ENCODE peak calls at places on chromosome 4, in seven cellular contexts. L, N, T, Z, A, V and O are unnamed samples.

GRCh38 chr4:184924516-184924915 is 93.8 kb upstream of the HELT start:
- DNase-seq in T (no peak), N (no peak), V (no peak), A (no peak), L (no peak), Z (no peak), O (no peak)

GRCh38 chr4:26441771-26442170 is 48.5 kb downstream of the CCKAR start:
- DNase-seq in A (no peak), T (no peak), Z (no peak), V (no peak), L (no peak), N (no peak), O (no peak)

GRCh38 chr4:25767877-25768475 is 94.8 kb downstream of the SEL1L3 start:
- DNase-seq in Z (peak), V (peak), L (peak), T (peak), A (peak), N (peak), O (peak)

GRCh38 chr4:15416357-15417327 is 11.2 kb upstream of the C1QTNF7 start:
- DNase-seq in A (no peak), Z (no peak), T (peak), V (no peak), N (no peak), L (no peak), O (no peak)

GRCh38 chr4:24472514-24473308 is 111.6 kb downstream of the DHX15 start:
- DNase-seq in A (peak), Z (peak), L (peak), V (peak), N (peak), T (peak), O (peak)

GRCh38 chr4:83629945-83630684 is 94.2 kb downstream of the GPAT3 start:
- DNase-seq in A (peak), Z (no peak), N (peak), T (no peak), V (no peak), L (peak), O (peak)

GRCh38 chr4:111506706-111507105 is 638.5 kb upstream of the FAM241A start:
- DNase-seq in A (no peak), N (no peak), V (no peak), T (no peak), Z (no peak), L (no peak), O (no peak)

GRCh38 chr4:88320174-88320779 is 35.9 kb upstream of the PPM1K start:
- DNase-seq in L (no peak), N (no peak), A (no peak), Z (no peak), V (peak), T (no peak), O (no peak)

GRCh38 chr4:2673157-2673556 is 83.0 kb downstream of the TNIP2 start:
- DNase-seq in V (peak), L (no peak), A (no peak), N (no peak), Z (peak), T (peak), O (no peak)
- TF ChIP-seq CTCF in V (peak), L (no peak), A (no peak), N (no peak), Z (peak), T (peak), O (peak)

GRCh38 chr4:140091305-140091704 is 62.7 kb downstream of the MAML3 start:
- DNase-seq in L (no peak), T (no peak), N (no peak), A (no peak), V (no peak), Z (no peak), O (no peak)

GRCh38 chr4:140089216-140089615 is 64.8 kb downstream of the MAML3 start:
- DNase-seq in V (no peak), T (no peak), Z (no peak), N (no peak), A (no peak), L (no peak), O (no peak)

GRCh38 chr4:140094701-140095420 is 59.1 kb downstream of the MAML3 start:
- DNase-seq in T (no peak), N (peak), A (peak), Z (no peak), L (no peak), V (no peak), O (no peak)

GRCh38 chr4:140090215-140090731 is 63.7 kb downstream of the MAML3 start:
- DNase-seq in Z (peak), V (no peak), N (no peak), L (no peak), T (no peak), A (no peak), O (no peak)

GRCh38 chr4:140092094-140092820 is 61.7 kb downstream of the MAML3 start:
- DNase-seq in A (peak), V (peak), N (peak), Z (no peak), T (peak), L (no peak), O (peak)
- H3K4me3 ChIP-seq in A (peak), V (no peak), N (peak), Z (no peak), T (no peak), L (peak), O (peak)

DNA sequence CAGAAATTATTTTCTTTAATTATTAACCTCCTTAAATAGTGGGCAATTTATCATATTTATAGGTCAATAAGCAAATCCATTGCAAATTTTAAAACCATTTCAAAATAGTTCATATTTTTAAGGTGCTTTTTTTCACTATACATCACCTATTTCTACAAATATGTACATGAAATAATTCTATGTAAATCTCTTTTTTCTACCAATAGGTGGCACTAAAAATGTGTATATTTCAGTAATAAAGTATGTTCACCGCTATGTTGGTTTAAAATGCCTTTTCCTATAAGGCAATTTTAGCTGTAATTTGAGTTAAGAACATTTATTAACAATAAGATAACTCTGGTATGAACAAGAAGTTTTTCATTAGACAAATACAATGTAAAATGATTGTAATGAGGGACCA is 672.2 kb downstream of the KCTD8 start:
- DNase-seq in A (no peak), L (no peak), V (no peak), T (no peak), Z (peak), N (no peak), O (no peak)
- TF ChIP-seq CTCF in A (no peak), L (no peak), V (peak), T (peak), Z (no peak), N (no peak), O (peak)

DNA sequence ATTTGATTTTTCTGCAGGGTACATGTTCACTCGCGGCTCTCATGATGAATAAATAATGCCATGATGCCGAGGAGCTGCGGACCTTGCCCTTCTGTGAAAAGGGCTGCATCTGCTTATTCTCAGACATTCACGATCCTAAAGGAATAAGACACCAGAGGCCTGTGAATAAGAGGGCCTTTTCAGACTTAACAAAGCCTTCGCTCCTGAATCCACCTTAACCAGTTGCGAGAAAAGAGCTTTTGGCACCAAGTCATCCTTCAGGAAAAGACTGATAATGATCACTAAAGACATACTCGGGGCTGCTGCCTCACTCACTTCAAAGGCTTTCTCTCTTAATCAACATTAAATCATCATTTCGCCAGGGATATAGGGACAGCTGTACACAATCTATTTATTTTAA is 147.5 kb downstream of the FBXO8 start:
- DNase-seq in A (no peak), V (peak), L (no peak), N (no peak), T (peak), Z (no peak), O (no peak)
- H3K4me3 ChIP-seq in A (peak), V (no peak), L (peak), N (no peak), T (no peak), Z (no peak), O (no peak)

DNA sequence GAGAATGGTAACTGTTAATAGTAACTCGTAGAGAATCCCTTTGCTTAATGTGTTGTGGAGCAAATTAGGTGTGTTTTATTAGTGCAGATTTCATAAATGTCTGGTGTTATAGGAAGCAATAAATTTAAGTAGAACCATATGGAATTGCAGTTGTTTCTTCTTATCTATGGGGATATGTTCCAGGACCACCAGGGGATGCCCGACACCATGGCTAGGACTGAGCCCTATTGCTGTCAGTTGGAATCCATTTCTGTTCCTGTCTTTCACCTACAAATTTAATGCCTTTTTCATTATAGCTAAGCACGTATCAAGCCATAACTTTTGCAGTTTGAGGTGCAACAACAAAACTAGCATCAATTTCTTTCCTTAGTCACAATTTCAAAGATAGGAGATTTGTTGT is 72.5 kb downstream of the DDIT4L start:
- DNase-seq in L (no peak), N (no peak), V (no peak), A (no peak), T (no peak), Z (no peak), O (no peak)
- TF ChIP-seq CTCF in L (no peak), N (no peak), V (peak), A (no peak), T (peak), Z (no peak), O (no peak)

DNA sequence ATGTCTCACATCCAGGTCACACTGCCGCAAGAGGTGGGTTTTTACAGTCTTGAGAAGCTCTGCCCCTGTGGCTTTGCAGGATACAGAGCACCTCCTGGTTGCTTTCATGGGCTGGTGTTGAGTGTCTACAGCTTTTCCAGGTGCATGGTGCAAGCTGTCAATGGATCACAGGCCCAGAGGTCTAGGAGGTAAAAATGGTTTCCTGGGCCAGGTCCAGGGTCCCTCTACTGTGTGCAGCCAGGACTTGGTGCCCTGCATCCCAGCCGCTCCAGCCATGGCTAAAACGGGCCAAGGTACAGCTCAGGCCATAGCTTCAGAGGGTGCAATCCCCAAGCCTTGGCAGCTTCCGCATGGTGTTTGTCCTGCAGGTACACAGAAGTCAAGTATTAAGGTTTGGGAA is 434.1 kb upstream of the GALNT7 start:
- DNase-seq in L (no peak), A (no peak), T (no peak), N (no peak), Z (no peak), V (no peak), O (no peak)
- H3K4me3 ChIP-seq in L (no peak), A (no peak), T (no peak), N (no peak), Z (no peak), V (no peak), O (no peak)